ENCODE peak calls at places on chromosomes 12 and 14, in six cellular contexts. R is kidney tubule cell; Z is hippocampal formation; N is CD8-positive, alpha-beta T cell; S is HS-27A; L is dorsolateral prefrontal cortex. V is an unnamed sample.

GRCh38 chr12:1911598-1912575 is 6.6 kb downstream of the CACNA2D4 start:
- DNase-seq in R (no peak), Z (no peak), N (no peak), S (no peak), L (no peak), V (no peak)

GRCh38 chr12:92745874-92746553 is 43.2 kb downstream of the PLEKHG7 start:
- DNase-seq in R (peak), Z (peak), N (no peak), S (peak), L (peak), V (peak)

GRCh38 chr14:54121461-54121860 is 164.8 kb upstream of the BMP4 start:
- DNase-seq in R (no peak), Z (no peak), N (no peak), S (no peak), L (no peak), V (no peak)

GRCh38 chr14:103629503-103630121 is 601 bp downstream of the KLC1 start:
- DNase-seq in R (peak), Z (peak), N (peak), S (no peak), L (peak), V (peak)

GRCh38 chr12:25705256-25705655 is 152.2 kb upstream of the LMNTD1 start:
- DNase-seq in R (no peak), Z (no peak), N (no peak), S (no peak), L (no peak), V (no peak)

GRCh38 chr14:97781961-97782360 is 984.8 kb downstream of the VRK1 start:
- DNase-seq in R (no peak), Z (no peak), N (no peak), S (no peak), L (no peak), V (no peak)

GRCh38 chr14:65269732-65270131 is 142.8 kb upstream of the FUT8 start:
- DNase-seq in R (no peak), Z (no peak), N (no peak), S (no peak), L (no peak), V (no peak)

GRCh38 chr14:23061995-23062394 is 4.7 kb upstream of the CDH24 start:
- DNase-seq in R (peak), Z (no peak), N (no peak), S (peak), L (no peak), V (no peak)

GRCh38 chr12:50589650-50590435 is 85.1 kb downstream of the DIP2B start:
- DNase-seq in R (peak), Z (no peak), N (no peak), S (peak), L (no peak), V (no peak)

GRCh38 chr14:50501642-50502041 is 30.7 kb downstream of the MAP4K5 start:
- DNase-seq in R (peak), Z (no peak), N (no peak), S (peak), L (no peak), V (no peak)

GRCh38 chr12:56996793-56997545 is 9.4 kb downstream of the ZBTB39 start:
- DNase-seq in R (no peak), Z (no peak), N (no peak), S (no peak), L (no peak), V (no peak)